ENCODE peak calls at places on chromosomes 2 and 18, in six cellular contexts. S, W, M, C, X and I are unnamed samples.

GRCh38 chr2:104033399-104033798 is 820.5 kb upstream of the POU3F3 start:
- DNase-seq in S (no peak), W (no peak), M (no peak), C (no peak), X (no peak), I (no peak)

GRCh38 chr2:172702451-172702850 is 33.2 kb upstream of the RAPGEF4 start:
- DNase-seq in S (no peak), W (no peak), M (no peak), C (no peak), X (no peak), I (no peak)

GRCh38 chr2:110143982-110144381 is 28.4 kb upstream of the MALL start:
- DNase-seq in S (no peak), W (no peak), M (no peak), C (no peak), X (no peak), I (no peak)

GRCh38 chr2:73256618-73256922 is 22.5 kb downstream of the CCT7 start:
- DNase-seq in S (no peak), W (no peak), M (no peak), C (no peak), X (no peak), I (no peak)

GRCh38 chr2:128832946-128833560 is 514.4 kb upstream of the HS6ST1 start:
- DNase-seq in S (no peak), W (no peak), M (no peak), C (no peak), X (no peak), I (no peak)

GRCh38 chr2:88827821-88828220 is 136.3 kb downstream of the RPIA start:
- DNase-seq in S (no peak), W (no peak), M (no peak), C (no peak), X (no peak), I (no peak)

GRCh38 chr2:210814626-210815025 is 258.2 kb downstream of the CPS1 start:
- DNase-seq in S (no peak), W (no peak), M (no peak), C (no peak), X (no peak), I (no peak)

GRCh38 chr2:43438342-43438741 is 157.5 kb downstream of the THADA start:
- DNase-seq in S (no peak), W (no peak), M (no peak), C (no peak), X (no peak), I (no peak)

GRCh38 chr2:152740743-152741328 is 22.4 kb downstream of the ARL6IP6 start:
- DNase-seq in S (no peak), W (peak), M (no peak), C (no peak), X (peak), I (peak)

GRCh38 chr2:236663671-236664101 is 94.1 kb downstream of the ACKR3 start:
- DNase-seq in S (no peak), W (peak), M (peak), C (no peak), X (no peak), I (no peak)

GRCh38 chr2:112692496-112692911 is 28.3 kb upstream of the NT5DC4 start:
- DNase-seq in S (peak), W (peak), M (peak), C (peak), X (peak), I (peak)

GRCh38 chr2:72214429-72215143 is 66.9 kb upstream of the CYP26B1 start:
- DNase-seq in S (no peak), W (peak), M (no peak), C (no peak), X (peak), I (no peak)

GRCh38 chr2:217404236-217404760 is 544.4 kb upstream of the TNP1 start:
- DNase-seq in S (no peak), W (no peak), M (no peak), C (no peak), X (no peak), I (no peak)

GRCh38 chr18:48777026-48777736 is 173.6 kb downstream of the SMAD7 start:
- DNase-seq in S (peak), W (peak), M (peak), C (peak), X (no peak), I (peak)

GRCh38 chr2:237414056-237414661 is at the start of gene COL6A3:
- DNase-seq in S (no peak), W (peak), M (peak), C (no peak), X (peak), I (peak)

GRCh38 chr2:170842785-170843184 is 26.1 kb downstream of the GAD1 start:
- DNase-seq in S (no peak), W (peak), M (no peak), C (no peak), X (no peak), I (no peak)

GRCh38 chr2:55439101-55439397 is 19.4 kb upstream of the CCDC88A start:
- DNase-seq in S (no peak), W (no peak), M (no peak), C (no peak), X (no peak), I (no peak)

GRCh38 chr2:124180635-124181034 is 155.5 kb downstream of the CNTNAP5 start:
- DNase-seq in S (no peak), W (no peak), M (no peak), C (no peak), X (no peak), I (no peak)

GRCh38 chr2:19731515-19731914 is 170.3 kb downstream of the TTC32 start:
- DNase-seq in S (no peak), W (no peak), M (no peak), C (no peak), X (no peak), I (no peak)

GRCh38 chr2:55112229-55113016 is 62.2 kb upstream of the RTN4 start:
- DNase-seq in S (no peak), W (peak), M (peak), C (no peak), X (no peak), I (peak)

GRCh38 chr2:53434487-53434886 is 333.1 kb upstream of the CHAC2 start:
- DNase-seq in S (no peak), W (no peak), M (no peak), C (no peak), X (no peak), I (no peak)

GRCh38 chr2:168896783-168897182 is 4.3 kb upstream of the G6PC2 start:
- DNase-seq in S (no peak), W (no peak), M (no peak), C (no peak), X (no peak), I (no peak)

GRCh38 chr18:79926715-79927596 is 24.5 kb downstream of the SLC66A2 start:
- DNase-seq in S (no peak), W (no peak), M (peak), C (no peak), X (no peak), I (no peak)

GRCh38 chr18:67520276-67521035 is 3.9 kb upstream of the DSEL start:
- DNase-seq in S (no peak), W (peak), M (no peak), C (no peak), X (peak), I (peak)

GRCh38 chr2:191641609-191642008 is 36.3 kb upstream of the NABP1 start:
- DNase-seq in S (no peak), W (no peak), M (no peak), C (no peak), X (no peak), I (no peak)

GRCh38 chr18:74906189-74906588 is 302.8 kb downstream of the PTGR3 start:
- DNase-seq in S (no peak), W (peak), M (no peak), C (no peak), X (no peak), I (no peak)

GRCh38 chr18:23069481-23069880 is 65.8 kb upstream of the CABLES1 start:
- DNase-seq in S (peak), W (no peak), M (no peak), C (peak), X (no peak), I (no peak)

GRCh38 chr18:374735-375168 is 106.9 kb upstream of the THOC1 start:
- DNase-seq in S (no peak), W (peak), M (no peak), C (no peak), X (no peak), I (no peak)

GRCh38 chr2:222572264-222572721 is 83.6 kb downstream of the FARSB start:
- DNase-seq in S (no peak), W (no peak), M (no peak), C (no peak), X (no peak), I (no peak)

GRCh38 chr2:145123606-145124005 is 603.7 kb upstream of the ZEB2 start:
- DNase-seq in S (no peak), W (no peak), M (peak), C (no peak), X (no peak), I (no peak)

GRCh38 chr2:161273038-161273760 is 35.0 kb upstream of the PSMD14 start:
- DNase-seq in S (peak), W (peak), M (no peak), C (peak), X (peak), I (peak)

GRCh38 chr18:21489119-21489750 is 111.3 kb downstream of the ESCO1 start:
- DNase-seq in S (no peak), W (peak), M (no peak), C (peak), X (no peak), I (peak)

GRCh38 chr2:224417947-224418346 is 16.0 kb upstream of the FAM124B start:
- DNase-seq in S (no peak), W (no peak), M (no peak), C (no peak), X (no peak), I (no peak)

GRCh38 chr2:31051213-31052185 is 86.7 kb downstream of the GALNT14 start:
- DNase-seq in S (no peak), W (no peak), M (no peak), C (no peak), X (no peak), I (no peak)

GRCh38 chr2:96142217-96143113 is 2.8 kb downstream of the DUSP2 start:
- DNase-seq in S (peak), W (no peak), M (peak), C (peak), X (no peak), I (no peak)